ENCODE peak calls at places on chromosomes 13 and 19, in five cellular contexts. F, A, E, J and K are unnamed samples.

GRCh38 chr13:111636804-111637203 is 316.4 kb downstream of the TEX29 start:
- DNase-seq in F (no peak), A (no peak), E (no peak), J (no peak), K (no peak)

GRCh38 chr13:48493076-48493765 is 39.7 kb downstream of the RCBTB2 start:
- DNase-seq in F (no peak), A (no peak), E (peak), J (no peak), K (no peak)

GRCh38 chr13:19665427-19665859 is 32.0 kb downstream of the MPHOSPH8 start:
- DNase-seq in F (no peak), A (no peak), E (no peak), J (no peak), K (peak)

GRCh38 chr19:45657520-45658163 is 10.4 kb upstream of the GIPR start:
- DNase-seq in F (no peak), A (no peak), E (no peak), J (no peak), K (peak)

GRCh38 chr19:46717034-46717715 is at the start of gene PRKD2:
- DNase-seq in F (peak), A (peak), E (peak), J (peak), K (peak)

GRCh38 chr19:18098891-18099622 is 1.5 kb downstream of the MAST3 start:
- DNase-seq in F (no peak), A (no peak), E (no peak), J (no peak), K (no peak)

GRCh38 chr13:113928701-113929627 is 44.9 kb downstream of the C13orf46 start:
- DNase-seq in F (no peak), A (no peak), E (peak), J (no peak), K (peak)

GRCh38 chr19:40609561-40610395 is 8.6 kb downstream of the LTBP4 start:
- DNase-seq in F (peak), A (peak), E (peak), J (peak), K (no peak)

GRCh38 chr13:30108913-30109237 is 198.5 kb downstream of the KATNAL1 start:
- DNase-seq in F (peak), A (no peak), E (no peak), J (no peak), K (no peak)

GRCh38 chr19:33282036-33282686 is 20.2 kb downstream of the CEBPA start:
- DNase-seq in F (no peak), A (no peak), E (no peak), J (no peak), K (no peak)

GRCh38 chr13:112943309-112944125 is 25.5 kb upstream of the MCF2L start:
- DNase-seq in F (peak), A (peak), E (peak), J (peak), K (peak)

GRCh38 chr13:23889598-23890224 is 511 bp upstream of the MIPEP start:
- DNase-seq in F (peak), A (no peak), E (peak), J (no peak), K (peak)

GRCh38 chr19:47074621-47075020 is 26.2 kb upstream of the TMEM160 start:
- DNase-seq in F (no peak), A (no peak), E (no peak), J (peak), K (no peak)

GRCh38 chr13:85631801-85632200 is 167.4 kb downstream of the SLITRK6 start:
- DNase-seq in F (no peak), A (no peak), E (no peak), J (no peak), K (no peak)

GRCh38 chr19:14450168-14450874 is 17.2 kb downstream of the PKN1 start:
- DNase-seq in F (peak), A (peak), E (peak), J (peak), K (peak)

GRCh38 chr19:17260842-17261325 is 3.7 kb downstream of the USHBP1 start:
- DNase-seq in F (peak), A (peak), E (peak), J (peak), K (peak)

GRCh38 chr13:106650690-106651205 is 82.8 kb upstream of the ARGLU1 start:
- DNase-seq in F (no peak), A (no peak), E (no peak), J (no peak), K (no peak)

GRCh38 chr13:36341718-36342117 is 4.5 kb downstream of the SPART start:
- DNase-seq in F (peak), A (no peak), E (peak), J (no peak), K (no peak)

GRCh38 chr19:34317311-34317927 is 47.6 kb upstream of the GPI start:
- DNase-seq in F (no peak), A (no peak), E (peak), J (no peak), K (no peak)

GRCh38 chr13:95559100-95559499 is 6.6 kb downstream of the CLDN10 start:
- DNase-seq in F (no peak), A (no peak), E (no peak), J (no peak), K (no peak)

GRCh38 chr19:18437481-18438330 is at the start of gene ISYNA1:
- DNase-seq in F (no peak), A (no peak), E (peak), J (peak), K (peak)

GRCh38 chr19:3108775-3109174 is 14.6 kb downstream of the GNA11 start:
- DNase-seq in F (no peak), A (peak), E (peak), J (peak), K (peak)

GRCh38 chr19:18759435-18760426 is 31.4 kb downstream of the COMP start:
- DNase-seq in F (no peak), A (no peak), E (no peak), J (no peak), K (no peak)

GRCh38 chr19:51547397-51548212 is 16.1 kb upstream of the SIGLEC6 start:
- DNase-seq in F (no peak), A (no peak), E (peak), J (no peak), K (no peak)

GRCh38 chr19:39310558-39311311 is 9.9 kb downstream of the LRFN1 start:
- DNase-seq in F (no peak), A (no peak), E (peak), J (no peak), K (no peak)